ENCODE peak calls at places on chromosome 3, in six cellular contexts. One of them, this sample, is unnamed.

GRCh38 chr3:130687327-130687726 is 59.3 kb downstream of the PIK3R4 start:
- DNase-seq in K562: no peak
- DNase-seq in HCT116: no peak
- DNase-seq in HepG2: no peak
- DNase-seq in GM12878: no peak
- DNase-seq in SK-N-SH: no peak
- DNase-seq in this sample: no peak

GRCh38 chr3:49869525-49870126 is at the start of gene CAMKV:
- DNase-seq in HepG2: no peak
- DNase-seq in SK-N-SH: peak
- DNase-seq in GM12878: no peak
- DNase-seq in HCT116: no peak
- DNase-seq in K562: peak
- DNase-seq in this sample: peak

GRCh38 chr3:9742560-9742959 is 7.2 kb upstream of the OGG1 start:
- DNase-seq in HepG2: no peak
- DNase-seq in SK-N-SH: no peak
- DNase-seq in GM12878: no peak
- DNase-seq in HCT116: no peak
- DNase-seq in K562: no peak
- DNase-seq in this sample: no peak

GRCh38 chr3:142319094-142319493 is 93.7 kb upstream of the GK5 start:
- DNase-seq in HCT116: no peak
- DNase-seq in GM12878: no peak
- DNase-seq in SK-N-SH: no peak
- DNase-seq in K562: peak
- DNase-seq in HepG2: peak
- DNase-seq in this sample: no peak

GRCh38 chr3:119880966-119881365 is 99.1 kb downstream of the NR1I2 start:
- DNase-seq in GM12878: no peak
- DNase-seq in SK-N-SH: no peak
- DNase-seq in HCT116: no peak
- DNase-seq in K562: no peak
- DNase-seq in HepG2: no peak
- DNase-seq in this sample: no peak

GRCh38 chr3:184746131-184747120 is 34.6 kb upstream of the MAGEF1 start:
- DNase-seq in SK-N-SH: no peak
- DNase-seq in HepG2: no peak
- DNase-seq in GM12878: no peak
- DNase-seq in HCT116: no peak
- DNase-seq in K562: no peak
- DNase-seq in this sample: no peak

GRCh38 chr3:128432301-128432897 is 34.3 kb downstream of the DNAJB8 start:
- DNase-seq in HepG2: no peak
- DNase-seq in HCT116: no peak
- DNase-seq in SK-N-SH: peak
- DNase-seq in GM12878: no peak
- DNase-seq in K562: no peak
- DNase-seq in this sample: peak

GRCh38 chr3:169387751-169388696 is 275.5 kb downstream of the MECOM start:
- DNase-seq in K562: no peak
- DNase-seq in SK-N-SH: no peak
- DNase-seq in GM12878: no peak
- DNase-seq in HepG2: peak
- DNase-seq in HCT116: no peak
- DNase-seq in this sample: peak

GRCh38 chr3:112042842-112043280 is 8.3 kb downstream of the TMPRSS7 start:
- DNase-seq in K562: no peak
- DNase-seq in HepG2: peak
- DNase-seq in GM12878: no peak
- DNase-seq in HCT116: no peak
- DNase-seq in SK-N-SH: no peak
- DNase-seq in this sample: no peak

GRCh38 chr3:50388720-50389352 is 29.5 kb upstream of the TMEM115 start:
- DNase-seq in K562: no peak
- DNase-seq in HepG2: no peak
- DNase-seq in GM12878: no peak
- DNase-seq in HCT116: no peak
- DNase-seq in SK-N-SH: no peak
- DNase-seq in this sample: no peak

GRCh38 chr3:4107430-4107829 is 195.7 kb upstream of the SETMAR start:
- DNase-seq in GM12878: no peak
- DNase-seq in HepG2: no peak
- DNase-seq in HCT116: no peak
- DNase-seq in K562: no peak
- DNase-seq in SK-N-SH: no peak
- DNase-seq in this sample: peak

GRCh38 chr3:86104154-86104553 is 886.8 kb downstream of the VGLL3 start:
- DNase-seq in HepG2: no peak
- DNase-seq in GM12878: no peak
- DNase-seq in SK-N-SH: no peak
- DNase-seq in K562: no peak
- DNase-seq in HCT116: no peak
- DNase-seq in this sample: peak

GRCh38 chr3:50370594-50370993 is 11.3 kb upstream of the TMEM115 start:
- DNase-seq in HCT116: no peak
- DNase-seq in HepG2: no peak
- DNase-seq in K562: peak
- DNase-seq in GM12878: no peak
- DNase-seq in SK-N-SH: peak
- DNase-seq in this sample: peak

GRCh38 chr3:119228290-119229145 is 12.2 kb downstream of the B4GALT4 start:
- DNase-seq in HepG2: no peak
- DNase-seq in K562: no peak
- DNase-seq in HCT116: no peak
- DNase-seq in GM12878: no peak
- DNase-seq in SK-N-SH: no peak
- DNase-seq in this sample: no peak

GRCh38 chr3:14508966-14509795 is 31.0 kb downstream of the GRIP2 start:
- DNase-seq in SK-N-SH: peak
- DNase-seq in HCT116: peak
- DNase-seq in HepG2: peak
- DNase-seq in GM12878: no peak
- DNase-seq in K562: peak
- DNase-seq in this sample: peak

GRCh38 chr3:119673875-119674274 is 3.3 kb downstream of the COX17 start:
- DNase-seq in HepG2: no peak
- DNase-seq in HCT116: no peak
- DNase-seq in K562: no peak
- DNase-seq in SK-N-SH: no peak
- DNase-seq in GM12878: no peak
- DNase-seq in this sample: no peak

GRCh38 chr3:72143970-72144717 is 359.2 kb upstream of the PROK2 start:
- DNase-seq in K562: no peak
- DNase-seq in HCT116: no peak
- DNase-seq in SK-N-SH: no peak
- DNase-seq in GM12878: no peak
- DNase-seq in HepG2: peak
- DNase-seq in this sample: no peak

GRCh38 chr3:150469031-150469930 is 61.2 kb downstream of the TSC22D2 start:
- DNase-seq in HCT116: peak
- DNase-seq in SK-N-SH: no peak
- DNase-seq in K562: peak
- DNase-seq in GM12878: no peak
- DNase-seq in HepG2: peak
- DNase-seq in this sample: no peak

GRCh38 chr3:159865042-159865579 is 123.5 kb upstream of the IL12A start:
- DNase-seq in HCT116: no peak
- DNase-seq in HepG2: no peak
- DNase-seq in GM12878: no peak
- DNase-seq in SK-N-SH: no peak
- DNase-seq in K562: no peak
- DNase-seq in this sample: no peak

GRCh38 chr3:17151598-17152373 is 267.0 kb downstream of the PLCL2 start:
- DNase-seq in HepG2: no peak
- DNase-seq in GM12878: peak
- DNase-seq in K562: peak
- DNase-seq in SK-N-SH: no peak
- DNase-seq in HCT116: no peak
- DNase-seq in this sample: no peak

GRCh38 chr3:23615068-23615467 is 190.7 kb upstream of the UBE2E1 start:
- DNase-seq in HCT116: no peak
- DNase-seq in GM12878: no peak
- DNase-seq in SK-N-SH: no peak
- DNase-seq in HepG2: no peak
- DNase-seq in K562: no peak
- DNase-seq in this sample: no peak

GRCh38 chr3:23608650-23609049 is 197.1 kb upstream of the UBE2E1 start:
- DNase-seq in K562: no peak
- DNase-seq in SK-N-SH: no peak
- DNase-seq in HCT116: no peak
- DNase-seq in GM12878: no peak
- DNase-seq in HepG2: no peak
- DNase-seq in this sample: peak

GRCh38 chr3:23607184-23607847 is 198.4 kb upstream of the UBE2E1 start:
- DNase-seq in GM12878: no peak
- DNase-seq in SK-N-SH: no peak
- DNase-seq in HepG2: no peak
- DNase-seq in K562: no peak
- DNase-seq in HCT116: no peak
- DNase-seq in this sample: no peak

GRCh38 chr3:23611737-23612295 is 193.9 kb upstream of the UBE2E1 start:
- DNase-seq in GM12878: no peak
- DNase-seq in SK-N-SH: no peak
- DNase-seq in HCT116: no peak
- DNase-seq in HepG2: no peak
- DNase-seq in K562: no peak
- DNase-seq in this sample: peak

DNA sequence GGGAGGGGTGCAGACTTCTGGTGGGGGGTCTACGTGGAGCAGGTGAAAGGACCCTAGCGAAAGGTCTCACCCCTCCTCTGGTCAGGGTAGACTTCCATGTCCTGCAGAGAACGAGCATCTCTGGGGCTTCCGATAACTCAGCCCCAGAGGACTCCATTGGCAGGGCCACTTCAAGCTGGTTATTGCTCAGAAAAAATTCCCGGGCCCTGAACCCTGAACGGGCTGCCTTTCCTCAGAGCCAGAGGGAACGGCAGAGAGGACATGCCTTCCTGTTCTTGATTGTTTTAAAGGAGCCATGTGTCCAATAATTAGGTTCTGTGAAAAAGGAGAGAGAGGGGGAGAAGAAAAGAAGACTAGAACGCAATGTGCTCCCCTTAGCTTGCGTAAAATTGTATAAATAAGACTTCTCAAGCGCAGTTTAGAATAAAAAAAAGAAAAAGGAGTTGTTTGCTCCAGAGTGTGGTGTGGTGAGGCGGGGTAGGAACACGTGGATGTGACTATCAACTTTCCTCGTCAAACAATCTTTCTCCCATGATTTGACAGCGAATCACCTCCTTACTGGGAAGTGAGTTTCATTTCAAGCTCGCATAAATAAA is 193.4 kb upstream of the UBE2E1 start:
- DNase-seq in HCT116: no peak
- DNase-seq in HepG2: no peak
- DNase-seq in K562: no peak
- DNase-seq in SK-N-SH: no peak
- DNase-seq in GM12878: no peak
- DNase-seq in this sample: no peak
- H2AFZ ChIP-seq in HCT116: no peak
- H2AFZ ChIP-seq in HepG2: no peak
- H2AFZ ChIP-seq in K562: no peak
- H2AFZ ChIP-seq in SK-N-SH: no peak
- H2AFZ ChIP-seq in GM12878: no peak
- H2AFZ ChIP-seq in this sample: peak

GRCh38 chr3:37863552-37863865 is 1.8 kb downstream of the CTDSPL start:
- DNase-seq in HCT116: no peak
- DNase-seq in HepG2: no peak
- DNase-seq in K562: no peak
- DNase-seq in SK-N-SH: no peak
- DNase-seq in GM12878: no peak
- DNase-seq in this sample: no peak

GRCh38 chr3:37862219-37862711 is 585 bp downstream of the CTDSPL start:
- DNase-seq in K562: peak
- DNase-seq in SK-N-SH: peak
- DNase-seq in HepG2: no peak
- DNase-seq in GM12878: no peak
- DNase-seq in HCT116: no peak
- DNase-seq in this sample: peak

GRCh38 chr3:37859908-37860199 is 1.8 kb upstream of the CTDSPL start:
- DNase-seq in GM12878: no peak
- DNase-seq in SK-N-SH: no peak
- DNase-seq in HCT116: no peak
- DNase-seq in HepG2: no peak
- DNase-seq in K562: no peak
- DNase-seq in this sample: no peak

GRCh38 chr3:37862712-37863551 is 1.3 kb downstream of the CTDSPL start:
- DNase-seq in HCT116: no peak
- DNase-seq in HepG2: peak
- DNase-seq in SK-N-SH: no peak
- DNase-seq in GM12878: no peak
- DNase-seq in K562: no peak
- DNase-seq in this sample: peak

GRCh38 chr3:37861540-37862051 is at the start of gene CTDSPL:
- DNase-seq in HepG2: peak
- DNase-seq in SK-N-SH: peak
- DNase-seq in HCT116: no peak
- DNase-seq in GM12878: no peak
- DNase-seq in K562: peak
- DNase-seq in this sample: peak
- H3K4me3 ChIP-seq in HepG2: peak
- H3K4me3 ChIP-seq in SK-N-SH: peak
- H3K4me3 ChIP-seq in HCT116: peak
- H3K4me3 ChIP-seq in GM12878: no peak
- H3K4me3 ChIP-seq in K562: peak
- H3K4me3 ChIP-seq in this sample: peak

GRCh38 chr3:182058488-182058887 is 346.8 kb downstream of the SOX2 start:
- DNase-seq in K562: no peak
- DNase-seq in HepG2: no peak
- DNase-seq in SK-N-SH: no peak
- DNase-seq in GM12878: no peak
- DNase-seq in HCT116: no peak
- DNase-seq in this sample: no peak
- TF ChIP-seq REST in K562: no peak
- TF ChIP-seq REST in HepG2: no peak
- TF ChIP-seq REST in SK-N-SH: no peak
- TF ChIP-seq REST in GM12878: no peak
- TF ChIP-seq REST in HCT116: no peak
- TF ChIP-seq REST in this sample: no peak

GRCh38 chr3:34568766-34569165 is 770.3 kb downstream of the PDCD6IP start:
- DNase-seq in HepG2: no peak
- DNase-seq in HCT116: no peak
- DNase-seq in K562: no peak
- DNase-seq in SK-N-SH: no peak
- DNase-seq in GM12878: no peak
- DNase-seq in this sample: no peak

GRCh38 chr3:34570916-34571705 is 772.7 kb downstream of the PDCD6IP start:
- DNase-seq in SK-N-SH: no peak
- DNase-seq in HepG2: no peak
- DNase-seq in GM12878: no peak
- DNase-seq in HCT116: no peak
- DNase-seq in K562: no peak
- DNase-seq in this sample: no peak

GRCh38 chr3:34567266-34567665 is 768.8 kb downstream of the PDCD6IP start:
- DNase-seq in HCT116: no peak
- DNase-seq in HepG2: no peak
- DNase-seq in K562: no peak
- DNase-seq in SK-N-SH: no peak
- DNase-seq in GM12878: no peak
- DNase-seq in this sample: no peak

GRCh38 chr3:34569437-34569836 is 771.0 kb downstream of the PDCD6IP start:
- DNase-seq in SK-N-SH: no peak
- DNase-seq in K562: no peak
- DNase-seq in HCT116: no peak
- DNase-seq in GM12878: no peak
- DNase-seq in HepG2: no peak
- DNase-seq in this sample: no peak

GRCh38 chr3:34571714-34572113 is 773.3 kb downstream of the PDCD6IP start:
- DNase-seq in GM12878: no peak
- DNase-seq in SK-N-SH: no peak
- DNase-seq in HepG2: no peak
- DNase-seq in HCT116: no peak
- DNase-seq in K562: no peak
- DNase-seq in this sample: no peak
- H2AFZ ChIP-seq in GM12878: no peak
- H2AFZ ChIP-seq in SK-N-SH: no peak
- H2AFZ ChIP-seq in HepG2: no peak
- H2AFZ ChIP-seq in HCT116: no peak
- H2AFZ ChIP-seq in K562: no peak
- H2AFZ ChIP-seq in this sample: no peak

This sample was measured in GM23338.